ENCODE peak calls at places on chromosomes 13 and 19, in nine cellular contexts. N, Q, O, W, M, H, G, T and K are unnamed samples.

GRCh38 chr19:35592226-35592625 is 6.3 kb downstream of the PMIS2 start:
- DNase-seq in N (no peak), Q (peak; percentile 7), O (peak; percentile 62), W (no peak), M (peak; percentile 42), H (no peak), G (no peak), T (peak; percentile 40), K (no peak)

GRCh38 chr19:9431475-9431874 is 3.9 kb downstream of the ZNF266 start:
- DNase-seq in N (no peak), Q (no peak), O (peak; percentile 15), W (no peak), M (peak; percentile 1), H (no peak), G (no peak), T (no peak), K (peak; percentile 4)

GRCh38 chr19:53076984-53077383 is 26.2 kb downstream of the ZNF160 start:
- DNase-seq in N (no peak), Q (peak; percentile 3), O (peak; percentile 55), W (peak; percentile 16), M (peak; percentile 42), H (no peak), G (no peak), T (no peak), K (no peak)

GRCh38 chr13:39900106-39900750 is 244.8 kb downstream of the COG6 start:
- DNase-seq in N (no peak), Q (no peak), O (peak; percentile 63), W (no peak), M (peak; percentile 28), H (no peak), G (no peak), T (no peak), K (no peak)

GRCh38 chr19:42074513-42075363 is 1.2 kb upstream of the ZNF574 start:
- DNase-seq in N (no peak), Q (no peak), O (no peak), W (peak; percentile 17), M (no peak), H (no peak), G (no peak), T (peak; percentile 61), K (no peak)

GRCh38 chr19:15475611-15476010 is 3.7 kb downstream of the PGLYRP2 start:
- DNase-seq in N (no peak), Q (no peak), O (no peak), W (no peak), M (no peak), H (no peak), G (no peak), T (no peak), K (no peak)

GRCh38 chr13:88071371-88071770 is 400.2 kb downstream of the SLITRK5 start:
- DNase-seq in N (no peak), Q (no peak), O (no peak), W (no peak), M (no peak), H (no peak), G (no peak), T (no peak), K (no peak)

GRCh38 chr13:113649212-113649611 is 8.8 kb downstream of the ATP4B start:
- DNase-seq in N (no peak), Q (no peak), O (no peak), W (no peak), M (peak; percentile 23), H (no peak), G (no peak), T (peak; percentile 18), K (no peak)

GRCh38 chr19:54607782-54608150 is 14.3 kb downstream of the LILRA1 start:
- DNase-seq in N (no peak), Q (no peak), O (no peak), W (no peak), M (no peak), H (no peak), G (no peak), T (no peak), K (no peak)

GRCh38 chr19:40392123-40392522 is 2.1 kb upstream of the HIPK4 start:
- DNase-seq in N (no peak), Q (no peak), O (no peak), W (no peak), M (no peak), H (no peak), G (no peak), T (no peak), K (no peak)

GRCh38 chr13:91647361-91647970 is 249.0 kb downstream of the GPC5 start:
- DNase-seq in N (no peak), Q (peak; percentile 31), O (peak; percentile 81), W (no peak), M (peak; percentile 24), H (no peak), G (no peak), T (no peak), K (no peak)

GRCh38 chr19:44889830-44890365 is 1.2 kb upstream of the TOMM40 start:
- DNase-seq in N (no peak), Q (no peak), O (no peak), W (no peak), M (no peak), H (no peak), G (no peak), T (no peak), K (no peak)

GRCh38 chr13:100305398-100305797 is 216.5 kb downstream of the PCCA start:
- DNase-seq in N (no peak), Q (no peak), O (no peak), W (no peak), M (no peak), H (no peak), G (no peak), T (no peak), K (no peak)

GRCh38 chr19:7831452-7831851 is 1.4 kb downstream of the EVI5L start:
- DNase-seq in N (no peak), Q (no peak), O (peak; percentile 36), W (no peak), M (no peak), H (no peak), G (no peak), T (no peak), K (no peak)

GRCh38 chr19:14718522-14719113 is 28.8 kb downstream of the ZNF333 start:
- DNase-seq in N (no peak), Q (no peak), O (peak; percentile 23), W (no peak), M (no peak), H (no peak), G (no peak), T (no peak), K (no peak)

GRCh38 chr13:109272595-109273325 is 513.6 kb downstream of the IRS2 start:
- DNase-seq in N (no peak), Q (no peak), O (peak; percentile 61), W (no peak), M (no peak), H (no peak), G (no peak), T (no peak), K (no peak)

GRCh38 chr13:63438951-63439350 is 2023.3 kb upstream of the PCDH20 start:
- DNase-seq in N (no peak), Q (no peak), O (no peak), W (no peak), M (no peak), H (no peak), G (no peak), T (no peak), K (no peak)

GRCh38 chr13:46388308-46388707 is 1.3 kb upstream of the RUBCNL start:
- DNase-seq in N (no peak), Q (no peak), O (no peak), W (no peak), M (no peak), H (no peak), G (no peak), T (no peak), K (no peak)

GRCh38 chr19:6730153-6730804 is 7.1 kb downstream of the GPR108 start:
- DNase-seq in N (no peak), Q (no peak), O (no peak), W (peak; percentile 81), M (no peak), H (no peak), G (no peak), T (peak; percentile 63), K (no peak)

GRCh38 chr19:51325161-51325979 is 13.9 kb downstream of the IGLON5 start:
- DNase-seq in N (no peak), Q (no peak), O (no peak), W (no peak), M (no peak), H (no peak), G (no peak), T (no peak), K (no peak)

GRCh38 chr19:48739400-48739825 is 997 bp downstream of the RASIP1 start:
- DNase-seq in N (no peak), Q (no peak), O (no peak), W (no peak), M (no peak), H (no peak), G (no peak), T (no peak), K (no peak)

GRCh38 chr19:46896076-46896794 is 35.4 kb downstream of the ARHGAP35 start:
- DNase-seq in N (no peak), Q (no peak), O (no peak), W (no peak), M (no peak), H (no peak), G (no peak), T (no peak), K (no peak)

GRCh38 chr13:41193919-41194824 is at the start of gene KBTBD7:
- DNase-seq in N (peak; percentile 87), Q (peak; percentile 97), O (peak; percentile 98), W (peak; percentile 84), M (peak; percentile 82), H (peak; percentile 78), G (peak; percentile 89), T (peak; percentile 96), K (peak; percentile 70)